ENCODE peak calls at places on chromosomes 6 and 20, in seven cellular contexts. M, N, O, F, C, K and W are unnamed samples.

GRCh38 chr6:107665386-107665785 is 158.7 kb downstream of the SCML4 start:
- DNase-seq in F (no peak), M (peak; percentile 70), N (no peak), O (no peak), K (no peak), C (peak; percentile 75), W (no peak)

GRCh38 chr6:1182722-1183521 is 129.0 kb upstream of the FOXQ1 start:
- DNase-seq in K (no peak), C (no peak), O (no peak), M (no peak), F (no peak), N (no peak), W (no peak)

GRCh38 chr20:1185781-1186334 is 1.1 kb upstream of the TMEM74B start:
- DNase-seq in K (no peak), F (peak; percentile 32), O (peak; percentile 47), N (no peak), M (peak; percentile 4), C (peak; percentile 20), W (peak; percentile 56)

GRCh38 chr20:4788314-4788713 is 66.6 kb downstream of the PRND start:
- DNase-seq in N (no peak), M (no peak), K (no peak), O (no peak), F (no peak), C (no peak), W (no peak)

GRCh38 chr6:41155132-41155805 is 1.1 kb upstream of the TREML1 start:
- DNase-seq in K (no peak), O (no peak), M (no peak), C (peak; percentile 4), F (no peak), N (no peak), W (no peak)

GRCh38 chr6:31407699-31408098 is 4.3 kb downstream of the MICA start:
- DNase-seq in O (no peak), F (no peak), K (no peak), N (peak; percentile 18), M (peak; percentile 75), C (peak; percentile 79), W (peak; percentile 10)

GRCh38 chr20:39778847-39779641 is 816.9 kb downstream of the DHX35 start:
- DNase-seq in C (peak; percentile 17), N (no peak), K (peak; percentile 61), O (no peak), M (no peak), F (no peak), W (no peak)

GRCh38 chr6:41667195-41667594 is 28.9 kb downstream of the MDFI start:
- DNase-seq in O (no peak), F (no peak), K (no peak), C (no peak), M (no peak), N (no peak), W (no peak)

GRCh38 chr20:1184638-1185315 is at the start of gene TMEM74B:
- DNase-seq in K (no peak), O (no peak), N (no peak), M (no peak), C (no peak), F (no peak), W (no peak)

GRCh38 chr20:23166563-23166962 is 80.4 kb upstream of the CD93 start:
- DNase-seq in N (no peak), C (no peak), M (no peak), O (no peak), K (peak; percentile 29), F (no peak), W (no peak)

GRCh38 chr6:84193140-84193708 is 34.2 kb downstream of the CEP162 start:
- DNase-seq in O (no peak), M (peak; percentile 90), C (peak; percentile 91), K (no peak), N (no peak), F (no peak), W (peak; percentile 82)

DNA sequence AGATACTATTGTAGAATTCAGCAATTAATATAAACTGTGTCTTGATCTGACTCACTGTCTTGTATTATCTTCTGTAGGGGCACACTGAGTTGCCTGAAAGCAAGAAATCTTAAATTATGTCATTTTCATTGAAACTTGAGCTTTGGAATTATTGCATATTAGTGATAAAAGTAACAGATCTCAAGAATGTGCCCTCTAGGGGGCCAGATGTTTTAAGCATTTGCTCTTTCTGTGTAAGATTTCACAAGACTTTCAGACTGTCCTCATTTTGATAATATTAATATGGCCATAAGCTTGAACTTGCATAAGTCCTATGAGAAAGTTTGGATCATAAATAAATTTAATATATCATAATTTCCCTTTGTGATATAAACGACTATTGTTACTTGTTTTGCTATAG is 55.5 kb upstream of the MYO6 start:
- DNase-seq in M (no peak), C (peak; percentile 13), O (no peak), F (no peak), N (peak; percentile 1), K (no peak), W (no peak)
- TF ChIP-seq CTCF in M (peak; percentile 20), C (no peak), O (no peak), F (no peak), N (peak; percentile 32), K (peak; percentile 29), W (no peak)

GRCh38 chr20:25050082-25050481 is 7.9 kb downstream of the ACSS1 start:
- DNase-seq in K (no peak), M (no peak), C (no peak), O (no peak), F (no peak), N (no peak), W (no peak)

GRCh38 chr20:25052255-25053206 is 5.4 kb downstream of the ACSS1 start:
- DNase-seq in K (peak; percentile 48), O (no peak), M (peak; percentile 35), C (peak; percentile 45), F (no peak), N (no peak), W (no peak)

GRCh38 chr20:25050501-25051350 is 7.2 kb downstream of the ACSS1 start:
- DNase-seq in C (no peak), K (no peak), O (peak; percentile 15), M (no peak), F (no peak), N (no peak), W (no peak)

GRCh38 chr20:25053207-25054132 is 4.5 kb downstream of the ACSS1 start:
- DNase-seq in F (no peak), O (no peak), K (no peak), M (peak; percentile 35), N (no peak), C (peak; percentile 47), W (no peak)

GRCh38 chr20:25051386-25052155 is 6.4 kb downstream of the ACSS1 start:
- DNase-seq in K (peak; percentile 39), M (no peak), N (no peak), C (no peak), O (peak; percentile 20), F (no peak), W (no peak)
- H3K27ac ChIP-seq in K (no peak overlapping the region), M (no peak overlapping the region), N (no peak overlapping the region), C (no peak overlapping the region), O (no peak overlapping the region), F (no peak overlapping the region), W (no peak overlapping the region)

DNA sequence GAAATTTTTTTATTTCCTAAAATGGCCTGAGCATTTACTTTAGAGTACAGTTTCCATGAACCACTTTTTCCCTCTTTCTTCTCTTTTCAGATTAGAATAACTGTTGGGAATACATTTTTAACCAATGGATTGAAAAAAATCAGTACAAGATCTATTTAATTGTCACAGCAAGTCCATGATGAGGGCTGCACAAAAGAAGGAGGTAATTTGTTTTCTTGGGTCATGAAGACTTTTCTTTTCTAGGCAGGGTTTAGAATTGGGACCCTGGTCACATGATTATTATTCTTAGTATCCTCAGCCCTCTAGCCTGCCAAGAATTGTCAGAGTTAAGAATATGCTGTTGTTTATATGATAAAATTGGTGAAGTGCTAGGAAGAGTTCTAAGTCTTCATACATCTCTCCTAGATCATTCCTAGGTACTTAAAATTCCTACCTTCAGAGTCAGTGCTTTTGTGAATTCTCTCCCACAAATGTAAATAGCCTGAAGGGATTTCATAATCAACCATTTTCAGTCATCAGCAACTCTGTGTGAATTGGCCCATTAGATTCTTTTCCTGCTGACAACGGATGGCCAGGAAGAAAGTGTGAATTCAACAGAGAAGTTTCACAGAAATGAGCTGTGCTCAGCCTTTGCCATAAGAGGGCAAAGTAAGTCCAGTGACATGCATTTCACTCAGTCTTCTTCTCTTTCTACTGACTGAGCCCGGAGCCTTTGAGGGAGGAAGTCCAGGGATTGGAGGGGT is 32.4 kb upstream of the TPBG start:
- DNase-seq in M (peak; percentile 49), O (no peak), F (no peak), N (peak; percentile 13), C (peak; percentile 61), K (no peak), W (peak; percentile 70)
- TF ChIP-seq CTCF in M (no peak), O (no peak), F (no peak), N (peak; percentile 40), C (peak; percentile 40), K (no peak), W (peak; percentile 22)

DNA sequence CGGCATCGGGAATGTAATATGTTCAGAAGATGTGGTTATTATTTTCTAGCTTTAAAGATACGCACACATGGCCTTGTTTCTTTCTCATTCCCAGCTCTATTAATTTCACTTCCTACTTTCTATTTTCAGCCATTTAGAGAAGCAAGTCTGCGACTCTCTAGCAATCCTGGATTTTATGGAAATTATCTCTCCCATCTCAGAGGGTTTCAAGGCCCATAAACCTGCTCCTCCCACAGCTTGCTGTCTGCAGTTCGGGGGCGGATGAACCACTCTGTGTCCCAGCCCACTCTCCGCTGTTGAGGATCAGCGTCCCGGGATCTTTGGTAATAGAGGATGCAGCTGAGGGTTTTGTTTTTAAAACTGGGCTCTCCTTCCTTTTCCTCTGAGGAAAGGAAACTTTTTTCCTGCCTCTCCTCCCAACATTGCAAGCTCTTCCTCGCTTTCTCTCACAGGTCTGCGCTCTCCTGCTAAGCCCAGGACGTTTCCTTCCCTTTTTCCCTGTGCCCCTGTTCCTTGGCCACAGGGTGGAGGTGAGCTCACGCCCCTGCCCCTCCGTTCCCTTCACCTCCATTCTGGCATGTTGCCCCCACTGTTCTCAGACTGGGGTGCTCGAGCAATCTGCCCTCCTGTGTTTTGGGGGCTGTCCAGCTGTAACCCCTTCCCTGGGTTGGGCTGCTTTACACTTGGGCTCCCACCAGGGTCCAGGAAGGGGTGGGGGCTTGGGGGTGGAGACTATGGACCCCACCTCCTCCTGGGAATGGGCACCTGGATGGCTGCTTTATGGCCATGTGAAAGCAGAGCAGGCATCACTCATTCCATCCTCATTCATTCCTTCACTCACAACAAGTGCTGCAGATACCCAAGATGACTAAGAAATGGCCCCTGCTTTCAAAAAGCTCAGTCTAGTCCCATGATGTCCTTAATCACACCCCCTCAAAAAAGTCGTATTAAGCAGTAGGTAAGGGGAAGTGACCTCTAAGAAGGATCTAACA is 54.9 kb downstream of the ZBTB9 start:
- DNase-seq in M (no peak), O (no peak), K (no peak), N (no peak), F (no peak), C (no peak), W (no peak)
- H3K27ac ChIP-seq in M (no peak overlapping the region), O (no peak overlapping the region), K (no peak overlapping the region), N (no peak overlapping the region), F (no peak overlapping the region), C (no peak overlapping the region), W (no peak overlapping the region)

DNA sequence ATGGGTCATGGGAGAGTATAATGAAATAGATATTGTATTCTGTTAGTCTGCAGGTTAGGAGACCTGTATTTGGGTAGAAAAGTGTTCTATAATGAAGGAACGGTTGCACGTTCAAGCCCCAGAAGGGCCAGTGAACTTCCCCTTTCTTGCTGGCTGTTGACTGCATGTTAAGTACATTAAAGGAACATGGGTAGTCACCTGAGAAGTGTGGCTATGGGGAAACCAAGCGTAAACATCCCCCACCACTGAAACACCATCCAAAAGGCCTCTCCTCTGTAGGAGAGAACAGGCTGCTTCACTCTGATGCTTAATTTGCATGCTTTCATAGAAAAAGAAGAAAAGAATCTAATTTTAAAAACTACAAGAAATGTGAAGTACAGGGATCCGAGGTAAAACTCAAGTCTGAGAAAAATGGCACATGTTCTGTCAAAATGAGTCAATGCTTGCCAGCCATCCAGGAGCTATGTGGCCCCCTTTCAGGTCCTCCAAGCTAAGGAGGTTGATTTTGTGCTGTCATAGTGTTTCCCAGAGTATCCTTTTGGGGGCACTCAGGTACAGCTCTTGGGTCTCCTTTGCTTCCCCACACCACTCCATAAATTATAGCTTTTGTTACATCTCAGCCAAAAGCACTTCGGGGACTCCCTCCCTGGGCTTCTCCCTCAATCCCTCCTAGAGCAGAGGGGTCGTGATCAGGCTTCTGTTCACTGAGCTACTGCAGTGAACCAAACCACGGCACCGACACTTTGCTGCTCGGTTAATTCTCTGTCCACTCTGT is 283.7 kb upstream of the AGPAT4 start:
- DNase-seq in C (no peak), N (no peak), K (no peak), M (no peak), O (no peak), F (no peak), W (no peak)
- TF ChIP-seq CTCF in C (no peak), N (no peak), K (no peak), M (no peak), O (no peak), F (no peak), W (no peak)